ENCODE peak calls at places on chromosomes 4 and X, in nine cellular contexts. L, I, C, J, A, W, R, Q and F are unnamed samples.
A peak's percentile ranks its signal among the peaks of the same experiment; 100 is the strongest.

GRCh38 chr4:150782311-150782710 is 200.4 kb downstream of the MAB21L2 start:
- DNase-seq in L (no peak), I (no peak), C (no peak), J (no peak), A (no peak), W (no peak), R (no peak), Q (no peak), F (no peak)

GRCh38 chrX:74534569-74535038 is 79.8 kb downstream of the RLIM start:
- DNase-seq in L (no peak), I (no peak), C (no peak), J (no peak), A (no peak), W (no peak), R (no peak), Q (peak; percentile 38), F (no peak)

GRCh38 chrX:112768563-112768962 is 72.1 kb downstream of the AMOT start:
- DNase-seq in L (no peak), I (no peak), C (no peak), J (no peak), A (no peak), W (no peak), R (no peak), Q (no peak), F (no peak)

GRCh38 chrX:124594017-124594651 is 247.8 kb downstream of the SH2D1A start:
- DNase-seq in L (no peak), I (no peak), C (no peak), J (no peak), A (no peak), W (no peak), R (no peak), Q (no peak), F (no peak)

GRCh38 chr4:14111730-14112171 is 484.2 kb upstream of the BOD1L1 start:
- DNase-seq in L (no peak), I (no peak), C (no peak), J (no peak), A (no peak), W (no peak), R (no peak), Q (peak; percentile 28), F (no peak)

GRCh38 chr4:8050555-8051206 is 107.9 kb downstream of the ABLIM2 start:
- DNase-seq in L (no peak), I (no peak), C (peak; percentile 81), J (no peak), A (peak; percentile 83), W (no peak), R (no peak), Q (no peak), F (peak; percentile 73)

GRCh38 chr4:73451404-73451803 is 15.4 kb downstream of the AFP start:
- DNase-seq in L (no peak), I (no peak), C (no peak), J (no peak), A (no peak), W (no peak), R (no peak), Q (peak; percentile 7), F (no peak)

GRCh38 chr4:31539279-31540074 is 819.3 kb downstream of the PCDH7 start:
- DNase-seq in L (no peak), I (no peak), C (no peak), J (no peak), A (no peak), W (no peak), R (no peak), Q (no peak), F (no peak)